ENCODE peak calls at places on chromosomes 11 and 22, in eight cellular contexts. D is fibroblast of mammary gland; H is COR-L47; G is AG09309; Z is HEK293T; M is activated T-cell treated with anti-CD3 and anti-CD28 coated beads, Interleukin-2, amount 50 U/mL, for 72 hours; V is M059J; F is NCI-H1105 treated with DMSO at 0.1 percent for 48 hours. S is an unnamed sample.

GRCh38 chr22:17811119-17811518 is 36.9 kb upstream of the BID start:
- DNase-seq in Z (no peak), V (no peak), H (no peak), M (no peak), F (no peak), D (no peak), G (no peak), S (no peak)

GRCh38 chr11:69638941-69639681 is 1.8 kb upstream of the CCND1 start:
- DNase-seq in V (peak), F (peak), D (peak), G (peak), H (peak), M (no peak), Z (peak), S (peak)

GRCh38 chr22:42862045-42862734 is 5.1 kb upstream of the ARFGAP3 start:
- DNase-seq in G (no peak), F (no peak), Z (no peak), V (peak), M (no peak), H (no peak), D (peak), S (no peak)

GRCh38 chr22:18056161-18056666 is 21.6 kb upstream of the PEX26 start:
- DNase-seq in M (no peak), D (peak), V (peak), H (no peak), G (peak), Z (no peak), F (peak), S (no peak)

GRCh38 chr11:78069465-78069864 is 5.8 kb downstream of the THRSP start:
- DNase-seq in F (peak), V (peak), M (no peak), D (peak), Z (no peak), H (peak), G (no peak), S (no peak)

GRCh38 chr11:3865388-3866193 is 10.1 kb downstream of the STIM1 start:
- DNase-seq in G (peak), D (peak), V (peak), H (no peak), M (no peak), Z (no peak), F (no peak), S (no peak)

GRCh38 chr11:128615076-128615475 is 27.7 kb upstream of the ETS1 start:
- DNase-seq in F (no peak), H (no peak), Z (no peak), G (no peak), V (no peak), D (no peak), M (no peak), S (no peak)

GRCh38 chr22:46233231-46233630 is 16.9 kb downstream of the CDPF1 start:
- DNase-seq in F (no peak), H (no peak), V (peak), G (no peak), M (no peak), D (peak), Z (no peak), S (no peak)

GRCh38 chr22:36160499-36160942 is at the start of gene APOL3:
- DNase-seq in D (peak), M (peak), F (no peak), G (no peak), Z (no peak), V (peak), H (no peak), S (no peak)

GRCh38 chr11:67507242-67507890 is 596 bp downstream of the CDK2AP2 start:
- DNase-seq in M (no peak), H (peak), D (peak), V (no peak), F (no peak), Z (no peak), G (peak), S (no peak)

GRCh38 chr11:113387605-113388211 is at the start of gene ANKK1:
- DNase-seq in M (no peak), F (no peak), V (no peak), H (no peak), G (no peak), Z (no peak), D (no peak), S (no peak)

GRCh38 chr11:76410771-76411423 is 29.8 kb downstream of the GVQW3 start:
- DNase-seq in H (no peak), V (no peak), G (no peak), D (peak), M (no peak), Z (no peak), F (peak), S (no peak)

GRCh38 chr11:117796456-117797428 is at the start of gene DSCAML1:
- DNase-seq in M (peak), F (peak), Z (no peak), H (peak), G (no peak), D (no peak), V (no peak), S (no peak)

GRCh38 chr11:63611395-63611747 is 2.9 kb downstream of the PLAAT3 start:
- DNase-seq in M (no peak), D (no peak), F (no peak), V (no peak), H (no peak), Z (no peak), G (no peak), S (no peak)

GRCh38 chr11:132202621-132203020 is 832.2 kb downstream of the NTM start:
- DNase-seq in H (no peak), M (no peak), F (no peak), Z (no peak), D (no peak), V (peak), G (peak), S (no peak)

GRCh38 chr11:118211006-118211405 is 13.8 kb downstream of the JAML start:
- DNase-seq in V (peak), G (no peak), M (no peak), F (no peak), D (peak), H (no peak), Z (no peak), S (no peak)